ENCODE peak calls at places on chromosomes 1 and 21, in seven cellular contexts. V, R, E, Z, F, Y and D are unnamed samples. For H3K36me3, the result is how much of the 10 kb centered on the place peaks cover.

GRCh38 chr1:171940373-171940772 is 99.1 kb downstream of the DNM3 start:
- DNase-seq in Y (no peak), F (no peak), E (no peak), R (no peak), V (no peak), Z (no peak), D (no peak)

GRCh38 chr1:7447093-7447492 is 324.0 kb upstream of the VAMP3 start:
- DNase-seq in F (no peak), Z (no peak), V (no peak), R (no peak), Y (no peak), E (no peak), D (no peak)

GRCh38 chr1:154808261-154808908 is 61.7 kb downstream of the KCNN3 start:
- DNase-seq in V (no peak), E (no peak), Y (no peak), Z (no peak), F (no peak), R (no peak), D (no peak)

GRCh38 chr21:40671721-40672120 is 175.2 kb downstream of the DSCAM start:
- DNase-seq in V (no peak), Y (no peak), Z (no peak), E (no peak), F (no peak), R (no peak), D (no peak)

GRCh38 chr21:34582506-34583150 is 32.3 kb downstream of the RCAN1 start:
- DNase-seq in F (peak), V (no peak), Y (peak), R (no peak), Z (peak), E (no peak), D (no peak)

GRCh38 chr1:27179373-27179772 is 24.4 kb upstream of the SLC9A1 start:
- DNase-seq in V (no peak), F (no peak), Z (no peak), E (no peak), Y (no peak), R (no peak), D (no peak)

GRCh38 chr1:33791251-33791650 is 72.6 kb upstream of the HMGB4 start:
- DNase-seq in F (no peak), Y (no peak), V (no peak), E (no peak), Z (no peak), R (no peak), D (no peak)

GRCh38 chr1:112818990-112819689 is 104.0 kb upstream of the PPM1J start:
- DNase-seq in R (no peak), E (no peak), Y (no peak), F (no peak), Z (no peak), V (no peak), D (peak)

GRCh38 chr1:226723640-226724532 is 15.2 kb downstream of the ITPKB start:
- DNase-seq in E (peak), R (no peak), F (peak), V (no peak), Z (peak), Y (peak), D (peak)

DNA sequence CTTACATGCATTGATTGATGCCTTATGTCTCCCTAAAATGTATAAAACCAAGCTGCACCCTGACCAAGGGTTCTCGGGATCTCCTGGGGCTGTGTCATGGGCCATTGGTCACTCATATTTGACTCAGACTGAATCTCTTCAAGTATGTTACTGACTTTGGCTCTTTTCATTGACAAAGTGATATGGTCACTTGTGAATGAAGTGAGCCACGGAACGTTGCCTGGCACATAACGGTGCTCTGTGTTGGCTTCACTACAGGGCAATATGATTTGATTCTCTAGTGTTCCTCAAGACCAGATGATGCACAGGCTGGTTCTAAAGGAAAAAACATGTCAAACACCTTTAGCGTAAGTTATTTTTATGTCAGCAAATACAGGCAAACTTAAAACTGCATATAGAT is 11.4 kb upstream of the IL10RB start:
- DNase-seq in Z (no peak), R (no peak), Y (no peak), F (no peak), E (no peak), V (no peak), D (no peak)
- H3K36me3 ChIP-seq in Z (half or more), R (under half), Y (under half), F (half or more), E (under half), V (under half), D (under half)

GRCh38 chr1:58857673-58858343 is 74.0 kb upstream of the JUN start:
- DNase-seq in R (no peak), E (no peak), F (no peak), Y (no peak), Z (no peak), V (no peak), D (no peak)
- H3K36me3 ChIP-seq in R (under half), E (under half), F (under half), Y (under half), Z (under half), V (under half), D (under half)

GRCh38 chr21:45510466-45510955 is 31.7 kb downstream of the SLC19A1 start:
- DNase-seq in E (no peak), R (no peak), V (no peak), F (no peak), Y (no peak), Z (no peak), D (no peak)
- H3K36me3 ChIP-seq in E (under half), R (under half), V (under half), F (half or more), Y (under half), Z (under half), D (under half)

DNA sequence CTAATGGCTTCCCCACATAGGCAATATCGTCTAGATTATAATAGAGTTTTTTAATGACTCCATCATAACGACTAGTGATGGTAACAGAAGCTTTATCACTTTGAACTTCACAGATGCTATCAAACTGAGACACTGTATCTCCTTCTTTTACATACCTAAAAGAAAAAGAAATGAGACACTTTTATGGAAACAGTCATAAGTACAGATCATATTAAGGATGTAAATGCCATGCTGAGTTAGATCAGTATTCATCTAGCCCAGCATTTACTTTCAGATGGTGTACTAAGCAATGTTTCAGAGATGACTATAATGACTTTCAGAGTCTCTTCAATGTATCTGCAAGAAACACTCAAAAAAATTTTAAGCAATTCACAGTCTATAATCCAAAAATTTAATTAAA is 18.9 kb downstream of the DBT start:
- DNase-seq in F (no peak), E (no peak), Z (no peak), Y (no peak), R (no peak), V (no peak), D (no peak)
- H3K36me3 ChIP-seq in F (half or more), E (under half), Z (half or more), Y (under half), R (under half), V (under half), D (under half)